ENCODE peak calls at places on chromosomes 5 and 9, in nine cellular contexts. G is A549; K is pancreas; T is CD4-positive, CD25-positive, alpha-beta regulatory T cell; R is fibroblast of lung; F is uterus; V is tibial artery; N is psoas muscle; E is body of pancreas. O is an unnamed sample. For H3K9me3, the result is how much of the 10 kb centered on the place peaks cover.

GRCh38 chr5:152632380-152632779 is 227.3 kb upstream of the NMUR2 start:
- DNase-seq in G (no peak), K (no peak), T (no peak), R (no peak), F (no peak), V (no peak), N (no peak), E (no peak), O (no peak)

GRCh38 chr5:130836729-130837660 is 328.1 kb downstream of the HINT1 start:
- DNase-seq in G (peak), K (no peak), T (no peak), R (peak), F (no peak), V (no peak), N (no peak), E (no peak), O (no peak)

GRCh38 chr5:171744882-171745281 is 40.7 kb upstream of the SMIM23 start:
- DNase-seq in G (no peak), K (no peak), T (no peak), R (no peak), F (no peak), V (no peak), N (no peak), E (no peak), O (no peak)

GRCh38 chr5:137831526-137831925 is 36.1 kb upstream of the MYOT start:
- DNase-seq in G (no peak), K (no peak), T (no peak), R (no peak), F (peak), V (no peak), N (no peak), E (no peak), O (no peak)

GRCh38 chr5:76942581-76942980 is 10.3 kb upstream of the CRHBP start:
- DNase-seq in G (no peak), K (no peak), T (no peak), R (peak), F (no peak), V (no peak), N (no peak), E (no peak), O (no peak)

GRCh38 chr5:172793577-172794488 is 22.8 kb upstream of the DUSP1 start:
- DNase-seq in G (no peak), K (no peak), T (no peak), R (peak), F (no peak), V (no peak), N (no peak), E (no peak), O (no peak)

GRCh38 chr9:96020822-96021615 is 145.5 kb downstream of the ERCC6L2 start:
- DNase-seq in G (no peak), K (no peak), T (peak), R (no peak), F (no peak), V (no peak), N (no peak), E (no peak), O (no peak)

GRCh38 chr5:74382864-74383618 is 257.5 kb downstream of the ENC1 start:
- DNase-seq in G (no peak), K (no peak), T (no peak), R (peak), F (peak), V (peak), N (peak), E (no peak), O (no peak)

GRCh38 chr9:95264954-95265615 is 52.4 kb downstream of the FANCC start:
- DNase-seq in G (peak), K (no peak), T (no peak), R (peak), F (no peak), V (no peak), N (no peak), E (no peak), O (no peak)

GRCh38 chr9:133809335-133809734 is 71.2 kb upstream of the SARDH start:
- DNase-seq in G (no peak), K (no peak), T (no peak), R (no peak), F (no peak), V (no peak), N (no peak), E (no peak), O (no peak)

GRCh38 chr9:109753308-109753707 is 26.7 kb upstream of the PALM2AKAP2 start:
- DNase-seq in G (no peak), K (no peak), T (no peak), R (no peak), F (no peak), V (no peak), N (no peak), E (no peak), O (no peak)

GRCh38 chr9:38360880-38361836 is 31.3 kb upstream of the ALDH1B1 start:
- DNase-seq in G (no peak), K (no peak), T (no peak), R (peak), F (no peak), V (no peak), N (no peak), E (no peak), O (no peak)

GRCh38 chr9:17556935-17557334 is 21.9 kb upstream of the SH3GL2 start:
- DNase-seq in G (no peak), K (no peak), T (no peak), R (no peak), F (no peak), V (no peak), N (no peak), E (no peak), O (no peak)

GRCh38 chr9:21454149-21454548 is 13.9 kb downstream of the IFNA1 start:
- DNase-seq in G (no peak), K (no peak), T (no peak), R (peak), F (no peak), V (no peak), N (no peak), E (no peak), O (no peak)

GRCh38 chr5:108753877-108754276 is 6.2 kb downstream of the FER start:
- DNase-seq in G (no peak), K (no peak), T (no peak), R (peak), F (no peak), V (no peak), N (no peak), E (no peak), O (no peak)

GRCh38 chr5:145554399-145554798 is 280.7 kb downstream of the PRELID2 start:
- DNase-seq in G (no peak), K (no peak), T (no peak), R (peak), F (no peak), V (no peak), N (no peak), E (peak), O (no peak)

GRCh38 chr5:141615991-141616715 is 2.6 kb downstream of the DIAPH1 start:
- DNase-seq in G (no peak), K (no peak), T (no peak), R (no peak), F (no peak), V (no peak), N (no peak), E (no peak), O (no peak)

GRCh38 chr5:22249209-22249608 is 603.9 kb downstream of the CDH12 start:
- DNase-seq in G (no peak), K (no peak), T (no peak), R (no peak), F (no peak), V (no peak), N (no peak), E (no peak), O (no peak)

GRCh38 chr9:89883401-89884341 is 278.9 kb downstream of the GADD45G start:
- DNase-seq in G (no peak), K (no peak), T (no peak), R (peak), F (no peak), V (no peak), N (peak), E (no peak), O (no peak)

GRCh38 chr5:135127604-135128240 is 93.7 kb upstream of the PITX1 start:
- DNase-seq in G (peak), K (no peak), T (no peak), R (peak), F (no peak), V (no peak), N (peak), E (no peak), O (peak)

GRCh38 chr5:16456103-16456832 is 9.3 kb downstream of the ZNF622 start:
- DNase-seq in G (peak), K (no peak), T (peak), R (peak), F (peak), V (peak), N (peak), E (peak), O (no peak)

GRCh38 chr9:87567566-87567965 is 69.9 kb downstream of the DAPK1 start:
- DNase-seq in G (no peak), K (no peak), T (no peak), R (peak), F (no peak), V (peak), N (no peak), E (no peak), O (no peak)

GRCh38 chr9:77926314-77926959 is 105.2 kb downstream of the GNAQ start:
- DNase-seq in G (peak), K (no peak), T (no peak), R (peak), F (no peak), V (no peak), N (no peak), E (no peak), O (no peak)

GRCh38 chr9:129628709-129629108 is 2.7 kb downstream of the NTMT1 start:
- DNase-seq in G (no peak), K (no peak), T (no peak), R (no peak), F (no peak), V (no peak), N (no peak), E (no peak), O (no peak)

GRCh38 chr9:92294297-92294676 is 790 bp upstream of the IARS1 start:
- DNase-seq in G (peak), K (no peak), T (peak), R (peak), F (no peak), V (no peak), N (no peak), E (no peak), O (no peak)

GRCh38 chr5:137565450-137565849 is 66.3 kb upstream of the SPOCK1 start:
- DNase-seq in G (no peak), K (no peak), T (no peak), R (peak), F (no peak), V (no peak), N (no peak), E (no peak), O (no peak)

GRCh38 chr5:80093796-80094195 is 58.6 kb downstream of the THBS4 start:
- DNase-seq in G (peak), K (no peak), T (no peak), R (no peak), F (no peak), V (no peak), N (no peak), E (no peak), O (no peak)

GRCh38 chr5:73797142-73797530 is 171.1 kb downstream of the ARHGEF28 start:
- DNase-seq in G (no peak), K (no peak), T (no peak), R (no peak), F (no peak), V (no peak), N (no peak), E (no peak), O (no peak)

GRCh38 chr5:51678335-51678734 is 295.1 kb downstream of the ISL1 start:
- DNase-seq in G (no peak), K (no peak), T (no peak), R (no peak), F (no peak), V (no peak), N (no peak), E (no peak), O (no peak)

GRCh38 chr9:89137548-89138462 is 40.8 kb downstream of the SHC3 start:
- DNase-seq in G (peak), K (peak), T (no peak), R (peak), F (peak), V (peak), N (peak), E (peak), O (peak)

GRCh38 chr5:119828536-119828935 is 199.2 kb downstream of the FAM170A start:
- DNase-seq in G (no peak), K (no peak), T (no peak), R (no peak), F (no peak), V (no peak), N (no peak), E (no peak), O (no peak)

GRCh38 chr5:171835066-171835465 is 49.4 kb downstream of the SMIM23 start:
- DNase-seq in G (no peak), K (no peak), T (no peak), R (no peak), F (no peak), V (no peak), N (no peak), E (no peak), O (no peak)

GRCh38 chr5:130061746-130062145 is 157.5 kb downstream of the CHSY3 start:
- DNase-seq in G (no peak), K (no peak), T (no peak), R (no peak), F (no peak), V (no peak), N (no peak), E (no peak), O (no peak)

GRCh38 chr9:82334286-82334685 is 345.7 kb downstream of the SPATA31D1 start:
- DNase-seq in G (no peak), K (no peak), T (no peak), R (peak), F (no peak), V (no peak), N (no peak), E (no peak), O (no peak)

DNA sequence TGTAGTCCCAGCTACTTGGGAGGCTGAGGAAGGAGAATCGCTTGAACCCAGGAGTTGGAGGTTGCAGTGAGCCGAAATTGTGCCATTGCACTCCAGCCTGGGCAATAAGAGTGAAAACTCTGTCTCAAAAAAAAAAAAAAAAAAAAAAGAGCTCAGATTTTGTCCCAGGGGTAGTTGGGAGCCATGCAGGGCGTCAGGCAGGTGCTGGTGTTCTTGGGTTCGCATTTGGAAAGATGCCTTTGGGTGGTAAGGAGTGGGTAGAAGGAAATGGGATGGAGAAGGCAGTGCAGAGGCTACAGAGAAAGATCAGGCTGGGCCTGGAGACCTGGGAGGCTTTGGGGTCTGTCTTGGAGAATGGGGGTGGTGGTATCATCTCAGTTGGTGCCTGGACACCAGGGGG is 23.9 kb downstream of the ADGRD2 start:
- DNase-seq in G (no peak), K (no peak), T (no peak), R (no peak), F (no peak), V (no peak), N (no peak), E (no peak), O (no peak)
- H3K9me3 ChIP-seq in G (under half), K (under half), T (under half), R (under half), F (under half), V (under half), N (under half), E (under half), O (under half)

DNA sequence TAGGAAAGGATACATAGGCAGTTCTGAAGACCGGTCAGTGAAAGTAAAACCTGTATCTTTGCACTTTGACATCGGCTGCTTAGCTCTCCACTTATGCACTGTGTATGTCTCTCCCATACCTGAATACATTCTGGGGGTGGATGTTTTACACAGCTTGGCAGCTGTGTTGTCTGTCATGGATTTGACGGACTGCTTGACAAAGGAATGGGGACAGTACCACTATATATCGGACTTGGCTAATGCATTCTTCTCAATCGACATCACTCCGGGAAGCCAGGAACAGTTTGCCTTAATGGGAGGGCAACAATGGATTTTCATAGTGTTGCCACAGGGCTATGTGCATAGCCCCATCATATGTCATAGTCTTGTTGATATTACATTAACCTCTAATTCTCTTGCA is 1008.3 kb downstream of the DNAH5 start:
- DNase-seq in G (no peak), K (no peak), T (no peak), R (no peak), F (no peak), V (no peak), N (no peak), E (no peak), O (no peak)
- H3K9me3 ChIP-seq in G (under half), K (under half), T (under half), R (under half), F (under half), V (under half), N (under half), E (under half), O (under half)

GRCh38 chr9:138121438-138122050 is 244.0 kb downstream of the CACNA1B start:
- DNase-seq in G (no peak), K (no peak), T (no peak), R (no peak), F (no peak), V (no peak), N (peak), E (no peak), O (no peak)
- H3K9me3 ChIP-seq in G (under half), K (under half), T (under half), R (under half), F (under half), V (under half), N (under half), E (under half), O (under half)

DNA sequence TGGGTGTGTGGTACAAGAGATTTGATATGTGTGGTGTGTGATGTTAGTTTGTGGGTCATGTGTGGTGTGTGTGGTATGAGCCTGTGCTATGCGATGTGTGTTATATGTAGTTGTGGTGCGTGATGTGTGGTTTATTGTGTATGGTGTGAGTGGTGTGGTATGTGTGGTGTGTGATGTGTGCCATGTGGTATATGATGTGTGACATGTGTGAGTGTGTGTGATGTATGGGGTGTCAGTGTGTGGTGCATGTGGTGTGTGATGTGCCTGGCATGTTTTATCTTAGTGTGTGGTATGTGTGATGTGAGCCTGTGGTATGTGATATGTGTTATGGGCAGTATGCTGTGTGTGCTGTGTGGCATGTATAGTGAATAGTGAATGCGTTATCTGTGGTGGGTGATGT is 273.0 kb upstream of the IRX1 start:
- DNase-seq in G (no peak), K (no peak), T (no peak), R (no peak), F (no peak), V (no peak), N (no peak), E (no peak), O (no peak)
- H3K9me3 ChIP-seq in G (under half), K (under half), T (under half), R (under half), F (under half), V (under half), N (under half), E (under half), O (under half)

DNA sequence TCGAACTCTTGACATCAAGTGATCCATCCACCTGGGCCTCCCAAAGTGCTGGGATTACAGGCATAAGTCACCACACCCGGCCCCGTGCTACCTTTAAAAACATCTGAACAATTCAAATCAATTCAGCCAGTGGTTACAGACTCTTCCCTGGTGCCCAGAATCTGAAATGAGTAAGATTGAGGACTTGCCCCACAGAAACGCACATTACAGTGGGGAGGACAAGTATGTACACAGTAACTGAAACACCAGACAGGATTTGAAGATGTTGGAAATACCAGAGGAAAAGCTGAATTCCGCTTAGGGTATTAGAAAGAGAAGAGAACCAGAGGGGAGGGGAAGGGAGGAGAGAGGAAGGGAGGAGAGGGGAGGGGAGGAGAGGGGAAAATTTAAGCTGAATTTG is 17.8 kb downstream of the NIM1K start:
- DNase-seq in G (no peak), K (no peak), T (no peak), R (no peak), F (no peak), V (no peak), N (no peak), E (no peak), O (no peak)
- H3K9me3 ChIP-seq in G (under half), K (under half), T (under half), R (under half), F (under half), V (under half), N (under half), E (under half), O (under half)

DNA sequence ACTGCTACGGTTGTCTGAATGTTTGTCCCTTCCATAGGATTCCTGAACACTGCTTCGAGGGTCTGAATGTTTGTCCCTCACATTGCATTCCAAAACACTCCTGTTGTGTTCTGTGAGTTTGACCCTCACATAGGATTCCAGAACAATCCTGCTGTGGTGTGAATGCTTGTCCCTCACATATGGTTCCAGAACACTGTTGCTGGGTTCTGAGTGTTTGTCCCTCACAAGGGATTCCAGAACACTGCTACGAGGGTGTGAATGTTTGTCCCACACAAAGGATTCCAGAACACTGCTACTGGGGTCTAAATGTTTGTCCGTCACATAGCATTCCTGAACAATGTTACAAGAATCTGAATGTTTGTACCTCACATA is 201.2 kb downstream of the FOXD4L6 start:
- DNase-seq in G (no peak), K (no peak), T (no peak), R (no peak), F (no peak), V (no peak), N (no peak), E (no peak), O (no peak)
- H3K9me3 ChIP-seq in G (half or more), K (under half), T (half or more), R (under half), F (under half), V (half or more), N (half or more), E (half or more), O (half or more)

DNA sequence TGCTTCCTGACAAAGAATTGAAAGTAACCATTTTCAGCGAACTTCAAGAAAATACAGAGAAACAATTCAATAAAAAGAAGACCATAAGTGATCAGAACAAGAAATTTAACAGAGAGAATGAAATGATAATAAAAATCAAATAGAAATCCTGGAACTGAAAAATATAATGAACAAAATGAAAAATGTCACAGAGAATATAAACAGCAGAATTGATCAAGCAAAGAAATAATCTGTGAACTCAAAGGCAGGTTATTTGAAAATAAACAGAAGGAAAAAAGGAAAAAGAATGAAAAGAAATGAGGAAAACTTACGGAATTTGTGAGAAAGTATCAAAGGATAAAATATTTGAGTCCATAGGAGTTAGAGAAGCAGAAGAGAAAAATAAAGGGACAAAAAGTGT is 114.1 kb downstream of the CSNK1G3 start:
- DNase-seq in G (no peak), K (no peak), T (no peak), R (no peak), F (no peak), V (no peak), N (no peak), E (no peak), O (no peak)
- H3K9me3 ChIP-seq in G (under half), K (under half), T (under half), R (under half), F (under half), V (under half), N (under half), E (under half), O (under half)

O was measured in mucosa of descending colon.